ENCODE peak calls at places on chromosomes 1 and 21, in eight cellular contexts. Q, M, I, E, T, A, R and O are unnamed samples.

GRCh38 chr1:212414328-212415106 is at the start of gene PACC1:
- DNase-seq in A (peak; percentile 79), M (peak; percentile 91), R (peak; percentile 84), I (peak; percentile 98), T (peak; percentile 62), E (peak; percentile 94), Q (peak; percentile 88), O (peak; percentile 97)

GRCh38 chr1:9440763-9441194 is 98.5 kb upstream of the SLC25A33 start:
- DNase-seq in A (no peak), M (no peak), R (no peak), T (no peak), I (no peak), Q (peak; percentile 73), E (no peak), O (no peak)

GRCh38 chr1:226185153-226186036 is 1.1 kb downstream of the ACBD3 start:
- DNase-seq in Q (no peak), T (peak; percentile 30), I (no peak), M (no peak), E (no peak), A (peak; percentile 1), R (no peak), O (no peak)

GRCh38 chr1:103101399-103101798 is 6.9 kb downstream of the COL11A1 start:
- DNase-seq in A (no peak), T (no peak), E (peak; percentile 5), Q (no peak), M (no peak), R (no peak), I (no peak), O (no peak)

GRCh38 chr1:236759252-236759859 is 35.7 kb upstream of the MTR start:
- DNase-seq in R (no peak), Q (no peak), T (peak; percentile 17), A (peak; percentile 9), I (no peak), E (peak; percentile 34), M (peak; percentile 30), O (peak; percentile 27)

GRCh38 chr21:30962013-30962412 is 76.3 kb downstream of the KRTAP19-8 start:
- DNase-seq in A (no peak), I (peak; percentile 29), M (no peak), Q (no peak), R (no peak), T (no peak), E (no peak), O (no peak)

GRCh38 chr1:248810727-248811513 is 14.8 kb downstream of the SH3BP5L start:
- DNase-seq in A (no peak), M (no peak), R (no peak), T (no peak), E (no peak), I (no peak), Q (peak; percentile 53), O (no peak)

GRCh38 chr21:33299181-33299752 is 25.5 kb upstream of the IFNAR1 start:
- DNase-seq in M (no peak), A (no peak), R (peak; percentile 26), I (no peak), T (no peak), E (peak; percentile 38), Q (no peak), O (peak; percentile 55)

GRCh38 chr1:70227439-70227838 is 6.3 kb downstream of the SRSF11 start:
- DNase-seq in M (no peak), I (no peak), E (no peak), A (no peak), T (no peak), Q (no peak), R (no peak), O (no peak)

GRCh38 chr21:37909936-37910335 is 6.3 kb downstream of the KCNJ6 start:
- DNase-seq in M (no peak), R (no peak), E (no peak), T (no peak), A (no peak), Q (no peak), I (no peak), O (no peak)

GRCh38 chr1:44059181-44059661 is 28.0 kb upstream of the SLC6A9 start:
- DNase-seq in E (no peak), Q (no peak), I (no peak), R (no peak), A (no peak), M (no peak), T (no peak), O (no peak)

GRCh38 chr1:201500670-201501120 is 6.2 kb downstream of the CSRP1 start:
- DNase-seq in I (peak; percentile 44), T (no peak), Q (no peak), A (no peak), E (no peak), M (peak; percentile 66), R (no peak), O (no peak)

GRCh38 chr21:32565856-32566465 is 19.4 kb downstream of the TCP10L start:
- DNase-seq in I (no peak), R (no peak), A (no peak), M (no peak), E (no peak), Q (no peak), T (peak; percentile 76), O (no peak)

GRCh38 chr1:111745670-111746613 is 6.7 kb upstream of the INKA2 start:
- DNase-seq in A (no peak), T (no peak), R (no peak), Q (no peak), M (no peak), I (no peak), E (no peak), O (no peak)

GRCh38 chr1:32321712-32322291 is 14.2 kb downstream of the MARCKSL1 start:
- DNase-seq in Q (no peak), M (no peak), A (no peak), T (no peak), E (no peak), R (no peak), I (no peak), O (no peak)

GRCh38 chr1:173224280-173224886 is 17.3 kb upstream of the TNFSF4 start:
- DNase-seq in M (no peak), I (no peak), E (no peak), Q (no peak), A (peak; percentile 27), T (no peak), R (no peak), O (no peak)

GRCh38 chr1:77350012-77350411 is 68.2 kb downstream of the AK5 start:
- DNase-seq in T (no peak), E (no peak), R (no peak), A (no peak), M (no peak), I (no peak), Q (no peak), O (no peak)

GRCh38 chr1:167663002-167663772 is 33.2 kb downstream of the RCSD1 start:
- DNase-seq in E (no peak), R (no peak), T (no peak), A (peak; percentile 40), I (no peak), Q (peak; percentile 51), M (no peak), O (no peak)

GRCh38 chr21:37368536-37369279 is 2.1 kb downstream of the DYRK1A start:
- DNase-seq in T (peak; percentile 42), Q (no peak), I (no peak), M (no peak), A (peak; percentile 18), R (no peak), E (peak; percentile 30), O (no peak)

GRCh38 chr1:72284084-72284397 is 1.7 kb upstream of the NEGR1 start:
- DNase-seq in A (no peak), R (no peak), Q (no peak), T (no peak), M (no peak), E (no peak), I (peak; percentile 64), O (no peak)

GRCh38 chr1:190098107-190098506 is 379.6 kb downstream of the BRINP3 start:
- DNase-seq in T (no peak), A (no peak), R (no peak), Q (no peak), M (no peak), I (no peak), E (no peak), O (no peak)

GRCh38 chr21:29390778-29391177 is 92.1 kb downstream of the BACH1 start:
- DNase-seq in T (no peak), Q (no peak), I (no peak), M (no peak), A (no peak), R (no peak), E (no peak), O (no peak)